ENCODE peak calls at places on chromosomes 3 and 15, in four cellular contexts. O is ovary, J is K562, D is A549. P is an unnamed sample.

GRCh38 chr3:50189274-50189673 is 2.1 kb upstream of the GNAT1 start:
- DNase-seq in O (peak), J (peak), D (peak), P (peak)

GRCh38 chr15:73870700-73871408 is 2.5 kb upstream of the TBC1D21 start:
- DNase-seq in O (peak), D (peak), J (peak), P (peak)

GRCh38 chr15:65550681-65551098 is 20.4 kb downstream of the HACD3 start:
- DNase-seq in J (peak), D (no peak), O (no peak), P (peak)

GRCh38 chr3:33732394-33732793 is 14.3 kb upstream of the CLASP2 start:
- DNase-seq in O (no peak), D (peak), J (no peak), P (peak)

GRCh38 chr3:122406198-122406597 is 9.7 kb downstream of the WDR5B start:
- DNase-seq in J (no peak), D (no peak), O (no peak), P (no peak)

GRCh38 chr3:194632211-194632982 is 822 bp downstream of the TMEM44 start:
- DNase-seq in J (peak), D (no peak), O (peak), P (peak)

GRCh38 chr3:72352176-72352575 is 496.1 kb downstream of the SHQ1 start:
- DNase-seq in O (no peak), J (no peak), D (no peak), P (no peak)

GRCh38 chr3:106239195-106239697 is 370.4 kb upstream of the CBLB start:
- DNase-seq in O (no peak), J (no peak), D (no peak), P (no peak)

GRCh38 chr3:70064194-70064787 is 64.8 kb downstream of the SAMMSON start:
- DNase-seq in D (peak), O (no peak), J (peak), P (peak)

GRCh38 chr15:89136084-89136806 is 48.0 kb downstream of the ABHD2 start:
- DNase-seq in O (no peak), J (no peak), D (no peak), P (no peak)

DNA sequence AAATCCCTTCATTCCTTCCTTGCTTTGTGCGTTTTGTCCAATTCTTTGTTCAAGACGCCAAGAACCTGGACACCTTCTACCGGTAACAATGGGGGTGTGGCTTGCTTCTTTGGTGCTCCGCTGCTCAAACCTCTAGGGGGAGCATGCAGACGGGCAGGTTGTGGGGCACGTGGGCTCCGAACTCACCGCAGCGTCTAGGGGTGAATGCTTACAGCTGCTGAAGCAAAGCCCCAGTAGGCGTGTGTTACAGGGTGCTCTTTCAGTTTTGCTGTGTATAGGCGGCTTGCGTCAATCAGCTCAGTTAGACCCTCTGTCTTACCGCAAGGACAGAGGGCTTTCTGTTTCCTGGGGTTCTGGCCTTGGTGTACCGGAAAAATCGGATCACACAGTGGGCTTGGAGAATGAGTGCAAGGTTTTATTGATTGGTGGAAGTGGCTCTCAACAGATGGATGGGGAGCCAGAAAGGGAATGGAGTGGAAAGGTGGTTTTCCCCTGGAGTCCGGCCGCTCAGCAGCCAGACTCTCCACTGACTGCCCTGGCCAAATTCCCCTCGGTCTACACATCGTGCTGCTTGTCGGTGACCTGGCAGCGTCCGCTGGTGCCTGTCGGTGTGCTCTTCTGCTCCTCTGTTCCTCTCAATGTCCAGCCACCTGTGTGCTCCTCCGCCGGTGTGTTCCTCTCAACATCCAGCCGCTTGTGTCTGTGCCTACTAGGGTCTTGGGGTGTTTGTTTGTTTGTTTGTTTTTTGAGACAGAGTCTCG is 1.2 kb upstream of the LRRC34 start:
- DNase-seq in J (no peak), O (peak), D (peak), P (peak)
- TF ChIP-seq POLR2A in J (no peak), O (no peak), D (no peak), P (no peak)

DNA sequence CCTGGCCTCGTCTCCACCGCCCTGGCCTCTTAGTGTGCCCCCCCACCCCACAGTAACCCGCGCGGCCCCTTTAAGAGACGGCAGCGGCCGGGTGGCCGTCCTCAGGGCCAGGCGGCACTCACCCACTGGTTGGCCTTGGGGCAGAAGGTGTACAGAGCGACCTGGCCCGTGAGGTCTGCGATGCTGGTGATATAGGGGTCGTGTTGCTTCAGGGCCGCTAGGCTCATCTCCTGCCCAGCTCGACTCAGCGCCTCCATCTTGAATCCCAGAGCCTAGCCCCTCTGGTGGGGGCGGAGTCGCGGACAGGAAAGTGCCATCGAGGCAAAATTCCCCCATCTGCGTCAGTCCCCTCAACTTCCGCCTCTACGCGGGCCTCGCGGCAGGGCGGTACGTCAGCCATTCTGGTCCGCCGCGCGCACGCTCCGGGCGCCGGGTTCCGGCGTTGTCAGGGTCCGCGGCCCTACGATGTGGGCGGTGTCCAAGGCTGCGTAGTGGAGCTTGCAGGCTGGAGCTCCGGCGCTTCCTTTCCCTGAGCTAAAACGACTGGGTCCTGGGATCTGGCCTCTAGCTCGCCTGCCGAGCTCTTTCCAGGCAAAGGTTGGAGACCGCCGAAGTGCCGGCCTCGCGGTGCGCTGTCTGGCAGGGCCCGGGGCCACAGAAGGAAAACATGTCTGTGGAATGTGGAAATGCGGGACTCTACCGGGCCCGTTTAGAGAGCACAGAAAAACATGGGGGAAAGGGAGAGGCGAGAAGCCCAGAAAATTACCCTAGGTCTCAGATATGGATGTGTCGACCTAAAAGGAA is at the start of gene DCP1A:
- DNase-seq in O (peak), J (peak), D (peak), P (peak)
- TF ChIP-seq POLR2A in O (peak), J (peak), D (peak), P (peak)

GRCh38 chr3:185257334-185257733 is 3.5 kb upstream of the EHHADH start:
- DNase-seq in J (no peak), O (no peak), D (no peak), P (no peak)

GRCh38 chr3:185250653-185251052 is 3.2 kb downstream of the EHHADH start:
- DNase-seq in O (no peak), J (no peak), D (no peak), P (no peak)

GRCh38 chr3:185254799-185255198 is 950 bp upstream of the EHHADH start:
- DNase-seq in O (no peak), D (no peak), J (no peak), P (no peak)

GRCh38 chr3:185250247-185250646 is 3.6 kb downstream of the EHHADH start:
- DNase-seq in D (no peak), J (no peak), O (no peak), P (no peak)

GRCh38 chr3:185253645-185254410 is at the start of gene EHHADH:
- DNase-seq in J (peak), D (peak), O (peak), P (peak)
- TF ChIP-seq POLR2A in J (peak), D (peak), O (no peak), P (peak)

GRCh38 chr3:119597548-119598288 is at the start of gene PLA1A:
- DNase-seq in D (no peak), O (no peak), J (no peak), P (no peak)

GRCh38 chr3:119595639-119596329 is 1.9 kb upstream of the PLA1A start:
- DNase-seq in J (peak), O (no peak), D (no peak), P (no peak)

GRCh38 chr3:119598410-119599098 is 869 bp downstream of the PLA1A start:
- DNase-seq in O (no peak), J (no peak), D (no peak), P (no peak)

GRCh38 chr3:119594066-119594465 is 3.6 kb upstream of the PLA1A start:
- DNase-seq in O (no peak), J (no peak), D (no peak), P (no peak)

GRCh38 chr3:119596392-119596791 is 1.3 kb upstream of the PLA1A start:
- DNase-seq in J (no peak), D (no peak), O (no peak), P (no peak)
- TF ChIP-seq POLR2A in J (no peak), D (no peak), O (no peak), P (no peak)